ENCODE peak calls at places on chromosomes 7 and 10, in six cellular contexts. Q, G, D, B, J and P are unnamed samples.

GRCh38 chr7:40915061-40915460 is 780.3 kb downstream of the SUGCT start:
- DNase-seq in Q (no peak), G (no peak), D (no peak), B (no peak), J (no peak), P (no peak)

GRCh38 chr7:91029688-91030087 is 234.5 kb upstream of the FZD1 start:
- DNase-seq in Q (no peak), G (no peak), D (no peak), B (no peak), J (no peak), P (no peak)

GRCh38 chr7:7188091-7188490 is 5.7 kb downstream of the C1GALT1 start:
- DNase-seq in Q (no peak), G (no peak), D (no peak), B (no peak), J (no peak), P (no peak)

GRCh38 chr10:15169555-15170407 is 1.3 kb upstream of the NMT2 start:
- DNase-seq in Q (peak; percentile 46), G (no peak), D (no peak), B (peak; percentile 71), J (peak; percentile 15), P (no peak)

GRCh38 chr10:76433161-76434005 is 1002.0 kb downstream of the LRMDA start:
- DNase-seq in Q (no peak), G (no peak), D (no peak), B (no peak), J (no peak), P (no peak)

GRCh38 chr7:106779877-106780276 is 85.2 kb upstream of the PIK3CG start:
- DNase-seq in Q (no peak), G (no peak), D (peak; percentile 81), B (no peak), J (no peak), P (peak; percentile 71)

GRCh38 chr10:126049741-126050140 is 153.4 kb downstream of the FANK1 start:
- DNase-seq in Q (no peak), G (no peak), D (no peak), B (no peak), J (no peak), P (no peak)

GRCh38 chr7:94301024-94301588 is 93.6 kb upstream of the COL1A2 start:
- DNase-seq in Q (peak; percentile 66), G (no peak), D (peak; percentile 98), B (no peak), J (no peak), P (peak; percentile 82)

GRCh38 chr10:118748041-118748440 is 6.7 kb downstream of the CACUL1 start:
- DNase-seq in Q (no peak), G (no peak), D (no peak), B (no peak), J (no peak), P (peak; percentile 26)

GRCh38 chr10:129982825-129983224 is 18.8 kb upstream of the EBF3 start:
- DNase-seq in Q (no peak), G (no peak), D (no peak), B (no peak), J (no peak), P (no peak)

GRCh38 chr10:117239031-117239430 is 1.9 kb upstream of the SLC18A2 start:
- DNase-seq in Q (no peak), G (no peak), D (no peak), B (no peak), J (no peak), P (no peak)

GRCh38 chr10:110972231-110973134 is 53.1 kb downstream of the SHOC2 start:
- DNase-seq in Q (no peak), G (no peak), D (peak; percentile 76), B (no peak), J (no peak), P (no peak)

GRCh38 chr7:155941688-155942087 is 129.4 kb upstream of the SHH start:
- DNase-seq in Q (peak; percentile 22), G (no peak), D (no peak), B (no peak), J (no peak), P (no peak)